ENCODE peak calls at places on chromosomes 13 and 19, in eight cellular contexts. One of them, this sample, is unnamed.

GRCh38 chr13:25447396-25447795 is 75.6 kb downstream of the ATP8A2 start:
- DNase-seq in neural crest cell: no peak
- DNase-seq in amniotic epithelial cell: no peak
- DNase-seq in stimulated activated CD4-positive, alpha-beta T cell treated with anti-CD3 and anti-CD28 coated beads, Interleukin-1b, Interleukin-23, amount 100 ng/mL, for 1 hour: no peak
- DNase-seq in activated naive CD4-positive, alpha-beta T cell: no peak
- DNase-seq in T-helper 17 cell: no peak
- DNase-seq in NCI-H1105 treated with DMSO at 0.1 percent for 48 hours: no peak
- DNase-seq in RPMI8226: no peak
- DNase-seq in this sample: no peak

GRCh38 chr19:19149402-19149801 is 11.1 kb upstream of the TMEM161A start:
- DNase-seq in neural crest cell: no peak
- DNase-seq in amniotic epithelial cell: no peak
- DNase-seq in stimulated activated CD4-positive, alpha-beta T cell treated with anti-CD3 and anti-CD28 coated beads, Interleukin-1b, Interleukin-23, amount 100 ng/mL, for 1 hour: no peak
- DNase-seq in activated naive CD4-positive, alpha-beta T cell: no peak
- DNase-seq in T-helper 17 cell: no peak
- DNase-seq in NCI-H1105 treated with DMSO at 0.1 percent for 48 hours: no peak
- DNase-seq in RPMI8226: no peak
- DNase-seq in this sample: no peak

GRCh38 chr13:51797664-51798488 is 6.1 kb downstream of the DHRS12 start:
- DNase-seq in neural crest cell: no peak
- DNase-seq in amniotic epithelial cell: peak; percentile 60
- DNase-seq in stimulated activated CD4-positive, alpha-beta T cell treated with anti-CD3 and anti-CD28 coated beads, Interleukin-1b, Interleukin-23, amount 100 ng/mL, for 1 hour: no peak
- DNase-seq in activated naive CD4-positive, alpha-beta T cell: peak; percentile 30
- DNase-seq in T-helper 17 cell: peak; percentile 45
- DNase-seq in NCI-H1105 treated with DMSO at 0.1 percent for 48 hours: peak; percentile 56
- DNase-seq in RPMI8226: peak; percentile 63
- DNase-seq in this sample: no peak

GRCh38 chr19:2551864-2552185 is 75.9 kb downstream of the GADD45B start:
- DNase-seq in neural crest cell: no peak
- DNase-seq in amniotic epithelial cell: no peak
- DNase-seq in stimulated activated CD4-positive, alpha-beta T cell treated with anti-CD3 and anti-CD28 coated beads, Interleukin-1b, Interleukin-23, amount 100 ng/mL, for 1 hour: no peak
- DNase-seq in activated naive CD4-positive, alpha-beta T cell: no peak
- DNase-seq in T-helper 17 cell: no peak
- DNase-seq in NCI-H1105 treated with DMSO at 0.1 percent for 48 hours: no peak
- DNase-seq in RPMI8226: no peak
- DNase-seq in this sample: no peak

GRCh38 chr19:43739836-43740235 is 14.9 kb downstream of the SMG9 start:
- DNase-seq in neural crest cell: no peak
- DNase-seq in amniotic epithelial cell: no peak
- DNase-seq in stimulated activated CD4-positive, alpha-beta T cell treated with anti-CD3 and anti-CD28 coated beads, Interleukin-1b, Interleukin-23, amount 100 ng/mL, for 1 hour: no peak
- DNase-seq in activated naive CD4-positive, alpha-beta T cell: no peak
- DNase-seq in T-helper 17 cell: no peak
- DNase-seq in NCI-H1105 treated with DMSO at 0.1 percent for 48 hours: no peak
- DNase-seq in RPMI8226: no peak
- DNase-seq in this sample: no peak

GRCh38 chr19:31160346-31160926 is 188.8 kb downstream of the TSHZ3 start:
- DNase-seq in neural crest cell: no peak
- DNase-seq in amniotic epithelial cell: no peak
- DNase-seq in stimulated activated CD4-positive, alpha-beta T cell treated with anti-CD3 and anti-CD28 coated beads, Interleukin-1b, Interleukin-23, amount 100 ng/mL, for 1 hour: no peak
- DNase-seq in activated naive CD4-positive, alpha-beta T cell: no peak
- DNase-seq in T-helper 17 cell: no peak
- DNase-seq in NCI-H1105 treated with DMSO at 0.1 percent for 48 hours: no peak
- DNase-seq in RPMI8226: no peak
- DNase-seq in this sample: no peak

GRCh38 chr13:94061316-94061715 is 418.2 kb downstream of the DCT start:
- DNase-seq in neural crest cell: no peak
- DNase-seq in amniotic epithelial cell: peak; percentile 81
- DNase-seq in stimulated activated CD4-positive, alpha-beta T cell treated with anti-CD3 and anti-CD28 coated beads, Interleukin-1b, Interleukin-23, amount 100 ng/mL, for 1 hour: no peak
- DNase-seq in activated naive CD4-positive, alpha-beta T cell: no peak
- DNase-seq in T-helper 17 cell: no peak
- DNase-seq in NCI-H1105 treated with DMSO at 0.1 percent for 48 hours: no peak
- DNase-seq in RPMI8226: no peak
- DNase-seq in this sample: no peak

GRCh38 chr13:41199526-41199925 is 5.2 kb upstream of the KBTBD7 start:
- DNase-seq in neural crest cell: no peak
- DNase-seq in amniotic epithelial cell: no peak
- DNase-seq in stimulated activated CD4-positive, alpha-beta T cell treated with anti-CD3 and anti-CD28 coated beads, Interleukin-1b, Interleukin-23, amount 100 ng/mL, for 1 hour: no peak
- DNase-seq in activated naive CD4-positive, alpha-beta T cell: no peak
- DNase-seq in T-helper 17 cell: no peak
- DNase-seq in NCI-H1105 treated with DMSO at 0.1 percent for 48 hours: peak; percentile 1
- DNase-seq in RPMI8226: no peak
- DNase-seq in this sample: no peak

GRCh38 chr19:18155095-18156087 is 2.4 kb downstream of the PIK3R2 start:
- DNase-seq in neural crest cell: no peak
- DNase-seq in amniotic epithelial cell: no peak
- DNase-seq in stimulated activated CD4-positive, alpha-beta T cell treated with anti-CD3 and anti-CD28 coated beads, Interleukin-1b, Interleukin-23, amount 100 ng/mL, for 1 hour: no peak
- DNase-seq in activated naive CD4-positive, alpha-beta T cell: no peak
- DNase-seq in T-helper 17 cell: no peak
- DNase-seq in NCI-H1105 treated with DMSO at 0.1 percent for 48 hours: no peak
- DNase-seq in RPMI8226: no peak
- DNase-seq in this sample: no peak

GRCh38 chr19:45668342-45668871 is 386 bp downstream of the GIPR start:
- DNase-seq in neural crest cell: no peak
- DNase-seq in amniotic epithelial cell: no peak
- DNase-seq in stimulated activated CD4-positive, alpha-beta T cell treated with anti-CD3 and anti-CD28 coated beads, Interleukin-1b, Interleukin-23, amount 100 ng/mL, for 1 hour: no peak
- DNase-seq in activated naive CD4-positive, alpha-beta T cell: peak; percentile 20
- DNase-seq in T-helper 17 cell: no peak
- DNase-seq in NCI-H1105 treated with DMSO at 0.1 percent for 48 hours: no peak
- DNase-seq in RPMI8226: no peak
- DNase-seq in this sample: no peak